ENCODE peak calls at places on chromosome 11, in seven cellular contexts. S is neuronal stem cell, R is IMR-90, U is mesendoderm, M is H9, H is trophoblast cell, O is H1. W is an unnamed sample.
A peak's percentile ranks its signal among the peaks of the same experiment; 100 is the strongest.

GRCh38 chr11:106327134-106327533 is 249.7 kb downstream of the AASDHPPT start:
- DNase-seq in S (no peak), R (no peak), U (peak; percentile 62), M (peak; percentile 64), H (no peak), O (peak; percentile 29), W (no peak)

GRCh38 chr11:38305682-38306081 is 1707.6 kb upstream of the RAG2 start:
- DNase-seq in S (no peak), R (no peak), U (no peak), M (no peak), H (no peak), O (no peak), W (no peak)

GRCh38 chr11:111185259-111185658 is 60.3 kb upstream of the POU2AF2 start:
- DNase-seq in S (no peak), R (peak; percentile 71), U (no peak), M (no peak), H (no peak), O (no peak), W (peak; percentile 8)

GRCh38 chr11:17098632-17099031 is 21.2 kb upstream of the RPS13 start:
- DNase-seq in S (no peak), R (no peak), U (no peak), M (no peak), H (no peak), O (no peak), W (no peak)

GRCh38 chr11:96388891-96389603 is 665 bp downstream of the CCDC82 start:
- DNase-seq in S (no peak), R (no peak), U (peak; percentile 84), M (no peak), H (peak; percentile 52), O (peak; percentile 36), W (peak; percentile 78)

GRCh38 chr11:19191530-19192169 is 10.1 kb downstream of the CSRP3 start:
- DNase-seq in S (no peak), R (no peak), U (peak; percentile 8), M (no peak), H (no peak), O (no peak), W (peak; percentile 8)

GRCh38 chr11:78281511-78281910 is 92.8 kb downstream of the USP35 start:
- DNase-seq in S (no peak), R (peak; percentile 23), U (no peak), M (no peak), H (peak; percentile 35), O (no peak), W (no peak)

GRCh38 chr11:134049303-134049702 is 19.6 kb upstream of the JAM3 start:
- DNase-seq in S (no peak), R (no peak), U (peak; percentile 61), M (no peak), H (no peak), O (no peak), W (no peak)

GRCh38 chr11:62398011-62398994 is 20.5 kb upstream of the SCGB1A1 start:
- DNase-seq in S (no peak), R (peak; percentile 44), U (peak; percentile 92), M (no peak), H (peak; percentile 72), O (no peak), W (peak; percentile 62)

GRCh38 chr11:45745065-45745811 is 59.7 kb upstream of the SLC35C1 start:
- DNase-seq in S (no peak), R (no peak), U (no peak), M (no peak), H (no peak), O (no peak), W (no peak)

GRCh38 chr11:119120639-119121007 is 757 bp upstream of the HINFP start:
- DNase-seq in S (peak; percentile 24), R (peak; percentile 70), U (no peak), M (no peak), H (no peak), O (no peak), W (no peak)

GRCh38 chr11:112795142-112795815 is 165.9 kb upstream of the NCAM1 start:
- DNase-seq in S (no peak), R (peak; percentile 31), U (peak; percentile 80), M (peak; percentile 77), H (peak; percentile 77), O (peak; percentile 29), W (peak; percentile 28)

GRCh38 chr11:8313504-8314090 is 49.9 kb upstream of the LMO1 start:
- DNase-seq in S (no peak), R (no peak), U (no peak), M (no peak), H (no peak), O (no peak), W (no peak)

GRCh38 chr11:48122656-48123055 is 94.0 kb upstream of the OR4B1 start:
- DNase-seq in S (no peak), R (no peak), U (no peak), M (no peak), H (no peak), O (no peak), W (no peak)

GRCh38 chr11:59012942-59013256 is 73.2 kb upstream of the GLYATL1B start:
- DNase-seq in S (no peak), R (no peak), U (peak; percentile 1), M (no peak), H (no peak), O (no peak), W (no peak)

GRCh38 chr11:11538277-11538960 is 83.4 kb downstream of the GALNT18 start:
- DNase-seq in S (no peak), R (no peak), U (no peak), M (no peak), H (no peak), O (no peak), W (no peak)

GRCh38 chr11:127412722-127413121 is 412.2 kb upstream of the KIRREL3 start:
- DNase-seq in S (no peak), R (no peak), U (no peak), M (no peak), H (no peak), O (no peak), W (no peak)

GRCh38 chr11:112785104-112785503 is 176.1 kb upstream of the NCAM1 start:
- DNase-seq in S (no peak), R (no peak), U (peak; percentile 56), M (no peak), H (no peak), O (no peak), W (no peak)

GRCh38 chr11:1059759-1060158 is 14.9 kb upstream of the MUC2 start:
- DNase-seq in S (no peak), R (no peak), U (peak; percentile 34), M (peak; percentile 51), H (peak; percentile 82), O (no peak), W (no peak)

GRCh38 chr11:77879218-77879617 is 58.3 kb downstream of the AAMDC start:
- DNase-seq in S (no peak), R (peak; percentile 50), U (no peak), M (no peak), H (no peak), O (no peak), W (peak; percentile 30)

GRCh38 chr11:82843057-82843795 is 57.0 kb downstream of the PRCP start:
- DNase-seq in S (no peak), R (no peak), U (no peak), M (no peak), H (peak; percentile 25), O (no peak), W (peak; percentile 18)

GRCh38 chr11:20368441-20368840 is 4.9 kb downstream of the HTATIP2 start:
- DNase-seq in S (no peak), R (no peak), U (no peak), M (no peak), H (no peak), O (no peak), W (no peak)
- H2BK5ac ChIP-seq in S (no peak overlapping the region), R (peak overlapping the region; percentile 49), U (no peak overlapping the region), M (no peak overlapping the region), H (no peak overlapping the region), O (no peak overlapping the region), W (no peak overlapping the region)

GRCh38 chr11:5272395-5273017 is 2.8 kb upstream of the HBE1 start:
- DNase-seq in S (no peak), R (no peak), U (no peak), M (no peak), H (no peak), O (no peak), W (no peak)

GRCh38 chr11:5277807-5278206 is 8.1 kb upstream of the HBE1 start:
- DNase-seq in S (no peak), R (no peak), U (no peak), M (no peak), H (no peak), O (no peak), W (no peak)

GRCh38 chr11:5275369-5276110 is 5.8 kb upstream of the HBE1 start:
- DNase-seq in S (no peak), R (no peak), U (peak; percentile 22), M (no peak), H (no peak), O (no peak), W (peak; percentile 49)

GRCh38 chr11:5269715-5270147 is at the start of gene HBE1:
- DNase-seq in S (no peak), R (no peak), U (no peak), M (no peak), H (no peak), O (no peak), W (no peak)

GRCh38 chr11:5274340-5274739 is 4.6 kb upstream of the HBE1 start:
- DNase-seq in S (no peak), R (no peak), U (peak; percentile 58), M (no peak), H (no peak), O (no peak), W (peak; percentile 24)
- H2BK5ac ChIP-seq in S (no peak overlapping the region), R (no peak overlapping the region), U (no peak overlapping the region), M (no peak overlapping the region), H (no peak overlapping the region), O (no peak overlapping the region), W (no peak overlapping the region)

GRCh38 chr11:70488171-70488570 is 89.8 kb downstream of the CTTN start:
- DNase-seq in S (no peak), R (no peak), U (no peak), M (no peak), H (no peak), O (no peak), W (no peak)

GRCh38 chr11:70487160-70487559 is 88.8 kb downstream of the CTTN start:
- DNase-seq in S (no peak), R (no peak), U (no peak), M (no peak), H (no peak), O (no peak), W (no peak)

GRCh38 chr11:70489276-70489675 is 90.9 kb downstream of the CTTN start:
- DNase-seq in S (no peak), R (no peak), U (no peak), M (no peak), H (no peak), O (no peak), W (no peak)

GRCh38 chr11:70486731-70487130 is 88.4 kb downstream of the CTTN start:
- DNase-seq in S (no peak), R (no peak), U (no peak), M (no peak), H (no peak), O (no peak), W (no peak)

GRCh38 chr11:70487763-70488162 is 89.4 kb downstream of the CTTN start:
- DNase-seq in S (no peak), R (no peak), U (no peak), M (no peak), H (no peak), O (no peak), W (no peak)
- H2BK5ac ChIP-seq in S (no peak overlapping the region), R (no peak overlapping the region), U (no peak overlapping the region), M (no peak overlapping the region), H (no peak overlapping the region), O (no peak overlapping the region), W (no peak overlapping the region)

GRCh38 chr11:4830909-4831308 is 9.8 kb downstream of the OR51F2 start:
- DNase-seq in S (no peak), R (no peak), U (no peak), M (no peak), H (no peak), O (no peak), W (no peak)
- H2BK5ac ChIP-seq in S (no peak overlapping the region), R (no peak overlapping the region), U (no peak overlapping the region), M (no peak overlapping the region), H (no peak overlapping the region), O (no peak overlapping the region), W (no peak overlapping the region)

GRCh38 chr11:67322049-67322448 is 18.7 kb downstream of the SSH3 start:
- DNase-seq in S (no peak), R (no peak), U (no peak), M (no peak), H (no peak), O (no peak), W (no peak)
- H2BK5ac ChIP-seq in S (no peak overlapping the region), R (no peak overlapping the region), U (no peak overlapping the region), M (no peak overlapping the region), H (no peak overlapping the region), O (no peak overlapping the region), W (no peak overlapping the region)